ENCODE peak calls at places on chromosomes 4 and X, in eight cellular contexts. K is fibroblast of lung, M is stomach, T is brain microvascular endothelial cell, L is A549, V is HCT116, P is tibial artery, W is heart left ventricle. B is an unnamed sample.

GRCh38 chrX:16730450-16730849 is 11.0 kb downstream of the SYAP1 start:
- DNase-seq in K (no peak), V (no peak), P (no peak), W (no peak), T (no peak), M (no peak), L (no peak), B (no peak)

GRCh38 chrX:153490217-153490616 is 4.6 kb upstream of the BGN start:
- DNase-seq in M (no peak), P (no peak), V (no peak), W (no peak), K (no peak), L (no peak), T (no peak), B (no peak)

GRCh38 chr4:43456383-43456782 is 563.9 kb downstream of the GRXCR1 start:
- DNase-seq in P (no peak), L (no peak), T (peak), M (no peak), K (peak), V (no peak), W (no peak), B (no peak)

GRCh38 chr4:182600093-182600492 is 317.1 kb downstream of the DCTD start:
- DNase-seq in L (no peak), T (no peak), K (peak), M (no peak), V (no peak), W (no peak), P (no peak), B (no peak)

GRCh38 chr4:113973349-113973748 is 6.1 kb downstream of the ARSJ start:
- DNase-seq in W (no peak), T (no peak), M (no peak), L (no peak), V (no peak), K (no peak), P (no peak), B (no peak)

GRCh38 chrX:115018040-115018647 is 728 bp upstream of the IL13RA2 start:
- DNase-seq in L (no peak), K (no peak), M (no peak), P (no peak), T (no peak), V (no peak), W (no peak), B (no peak)

GRCh38 chr4:10115271-10115656 is 1.3 kb downstream of the WDR1 start:
- DNase-seq in W (no peak), L (no peak), P (no peak), M (no peak), T (no peak), V (no peak), K (peak), B (no peak)

GRCh38 chr4:104490770-104491395 is 3.8 kb downstream of the CXXC4 start:
- DNase-seq in W (peak), P (peak), M (peak), V (no peak), T (peak), L (peak), K (peak), B (peak)

GRCh38 chr4:108008721-108009120 is 19.0 kb downstream of the HADH start:
- DNase-seq in M (no peak), W (no peak), V (no peak), L (no peak), K (peak), P (no peak), T (no peak), B (no peak)

GRCh38 chr4:38275331-38275821 is 315.2 kb downstream of the PTTG2 start:
- DNase-seq in T (no peak), L (no peak), P (no peak), K (peak), M (no peak), V (peak), W (no peak), B (no peak)

GRCh38 chr4:142353149-142353738 is 492.9 kb downstream of the INPP4B start:
- DNase-seq in T (peak), K (peak), M (no peak), V (peak), W (no peak), L (no peak), P (no peak), B (no peak)

GRCh38 chrX:69138512-69138911 is 26.7 kb downstream of the PJA1 start:
- DNase-seq in K (no peak), M (no peak), P (no peak), L (no peak), W (no peak), V (no peak), T (no peak), B (no peak)

GRCh38 chr4:141248029-141248428 is 27.3 kb downstream of the ZNF330 start:
- DNase-seq in M (no peak), K (peak), P (no peak), T (peak), V (no peak), W (no peak), L (no peak), B (no peak)

GRCh38 chrX:54551801-54552200 is 21.8 kb downstream of the GNL3L start:
- DNase-seq in P (no peak), V (no peak), K (no peak), W (no peak), T (no peak), L (no peak), M (no peak), B (no peak)

GRCh38 chrX:119062750-119063374 is 9.9 kb upstream of the CT47C1 start:
- DNase-seq in L (no peak), V (no peak), K (peak), W (no peak), P (no peak), M (no peak), T (peak), B (no peak)

GRCh38 chr4:125682730-125683129 is 368.0 kb downstream of the FAT4 start:
- DNase-seq in L (no peak), K (no peak), T (no peak), W (no peak), M (no peak), V (no peak), P (no peak), B (no peak)

GRCh38 chr4:43113196-43113595 is 220.7 kb downstream of the GRXCR1 start:
- DNase-seq in M (no peak), P (no peak), L (no peak), T (no peak), V (no peak), K (no peak), W (no peak), B (no peak)

GRCh38 chr4:70903282-70903603 is 1.1 kb downstream of the MOB1B start:
- DNase-seq in L (no peak), T (no peak), V (no peak), M (no peak), P (no peak), K (peak), W (no peak), B (no peak)

GRCh38 chr4:128844931-128845330 is 35.4 kb downstream of the JADE1 start:
- DNase-seq in L (no peak), M (peak), V (no peak), W (peak), T (no peak), K (no peak), P (peak), B (no peak)

GRCh38 chrX:153361781-153362397 is 27.9 kb downstream of the ZNF275 start:
- DNase-seq in L (no peak), K (peak), P (no peak), V (no peak), W (no peak), M (no peak), T (no peak), B (peak)

GRCh38 chr4:73891739-73892405 is 22.7 kb downstream of the CXCL1 start:
- DNase-seq in L (no peak), T (no peak), P (no peak), W (no peak), M (no peak), K (peak), V (no peak), B (no peak)

GRCh38 chr4:634599-634985 is 9.2 kb downstream of the PDE6B start:
- DNase-seq in K (no peak), M (no peak), L (no peak), W (no peak), V (no peak), P (no peak), T (no peak), B (no peak)

GRCh38 chrX:53280703-53281320 is 572 bp downstream of the IQSEC2 start:
- DNase-seq in K (peak), W (peak), P (peak), T (peak), L (no peak), M (no peak), V (no peak), B (no peak)

GRCh38 chr4:66160606-66161005 is 490.3 kb upstream of the EPHA5 start:
- DNase-seq in L (no peak), M (no peak), P (no peak), V (no peak), W (no peak), T (no peak), K (peak), B (no peak)

GRCh38 chr4:163111588-163111987 is 55.1 kb downstream of the NAF1 start:
- DNase-seq in L (no peak), P (no peak), M (no peak), T (peak), W (no peak), V (no peak), K (peak), B (no peak)

GRCh38 chrX:150731795-150732194 is 38.6 kb downstream of the MTMR1 start:
- DNase-seq in K (peak), V (no peak), M (no peak), L (no peak), W (no peak), P (no peak), T (peak), B (no peak)

GRCh38 chr4:82983450-82983849 is 27.2 kb downstream of the LIN54 start:
- DNase-seq in T (no peak), P (no peak), V (no peak), L (no peak), W (no peak), M (no peak), K (no peak), B (no peak)

GRCh38 chrX:38919853-38920528 is 118.7 kb downstream of the MID1IP1 start:
- DNase-seq in W (no peak), T (no peak), K (no peak), V (no peak), L (no peak), P (no peak), M (no peak), B (no peak)

GRCh38 chr4:89212666-89213381 is 94.8 kb downstream of the GPRIN3 start:
- DNase-seq in W (no peak), L (no peak), M (no peak), K (peak), V (no peak), T (no peak), P (no peak), B (no peak)

GRCh38 chr4:88689877-88690276 is 7.8 kb downstream of the NAP1L5 start:
- DNase-seq in L (no peak), K (peak), P (no peak), V (no peak), T (no peak), M (no peak), W (no peak), B (no peak)

GRCh38 chrX:24020280-24020876 is 6.6 kb downstream of the KLHL15 start:
- DNase-seq in P (no peak), W (no peak), L (no peak), T (no peak), K (peak), V (no peak), M (no peak), B (no peak)

GRCh38 chrX:276588-277171 is 4.5 kb upstream of the PLCXD1 start:
- DNase-seq in P (no peak), T (peak), L (peak), K (peak), V (no peak), W (peak), M (peak), B (no peak)

GRCh38 chr4:13268713-13269112 is 215.4 kb downstream of the RAB28 start:
- DNase-seq in K (no peak), V (no peak), M (no peak), T (no peak), L (no peak), P (no peak), W (no peak), B (no peak)

GRCh38 chr4:176436500-176436973 is 116.8 kb downstream of the SPCS3 start:
- DNase-seq in T (peak), K (peak), L (peak), V (no peak), M (no peak), W (no peak), P (no peak), B (no peak)

GRCh38 chr4:56215138-56215793 is 172.0 kb downstream of the AASDH start:
- DNase-seq in K (peak), T (no peak), L (no peak), M (no peak), W (no peak), P (no peak), V (no peak), B (no peak)

GRCh38 chr4:56219447-56219846 is 167.8 kb downstream of the AASDH start:
- DNase-seq in W (no peak), T (no peak), P (no peak), V (no peak), K (no peak), M (no peak), L (no peak), B (no peak)

GRCh38 chr4:56215901-56216300 is 171.4 kb downstream of the AASDH start:
- DNase-seq in T (peak), P (no peak), W (no peak), K (peak), V (peak), M (peak), L (peak), B (no peak)

GRCh38 chr4:56218230-56218895 is 168.9 kb downstream of the AASDH start:
- DNase-seq in M (no peak), T (no peak), K (no peak), L (no peak), P (no peak), V (no peak), W (no peak), B (no peak)

GRCh38 chr4:56217383-56217890 is 169.9 kb downstream of the AASDH start:
- DNase-seq in L (no peak), K (no peak), W (no peak), V (no peak), P (no peak), T (no peak), M (no peak), B (no peak)
- H3K4me3 ChIP-seq in L (no peak), K (no peak), W (no peak), V (no peak), P (no peak), T (no peak), M (no peak), B (no peak)

GRCh38 chr4:144809056-144809640 is 163.2 kb downstream of the HHIP start:
- DNase-seq in W (no peak), P (no peak), L (no peak), T (no peak), V (no peak), K (no peak), M (no peak), B (no peak)
- H3K27ac ChIP-seq in W (no peak), P (no peak), L (no peak), T (no peak), V (no peak), K (no peak), M (no peak), B (no peak)

GRCh38 chrX:67781132-67781531 is 237.3 kb downstream of the AR start:
- DNase-seq in L (no peak), M (no peak), W (no peak), K (no peak), P (peak), T (no peak), V (no peak), B (no peak)
- TF ChIP-seq CTCF in L (no peak), M (no peak), W (peak), K (peak), P (peak), T (peak), V (no peak), B (no peak)

GRCh38 chr4:148015468-148015867 is 283.6 kb downstream of the ARHGAP10 start:
- DNase-seq in L (no peak), M (no peak), K (no peak), W (no peak), T (no peak), P (no peak), V (no peak), B (no peak)
- H3K4me3 ChIP-seq in L (no peak), M (no peak), K (no peak), W (no peak), T (no peak), P (no peak), V (no peak), B (no peak)

GRCh38 chrX:112664928-112665327 is 14.8 kb downstream of the LHFPL1 start:
- DNase-seq in L (no peak), V (no peak), T (no peak), W (no peak), K (no peak), P (no peak), M (no peak), B (no peak)

GRCh38 chrX:112668476-112669404 is 11.0 kb downstream of the LHFPL1 start:
- DNase-seq in V (no peak), M (no peak), W (no peak), K (no peak), L (no peak), P (no peak), T (no peak), B (no peak)

GRCh38 chrX:112662559-112663427 is 16.9 kb downstream of the LHFPL1 start:
- DNase-seq in W (no peak), T (no peak), M (no peak), V (no peak), L (no peak), P (no peak), K (peak), B (no peak)
- H3K27ac ChIP-seq in W (no peak), T (no peak), M (no peak), V (no peak), L (no peak), P (peak), K (no peak), B (peak)

GRCh38 chr4:2789351-2789750 is 3.5 kb upstream of the SH3BP2 start:
- DNase-seq in V (no peak), K (no peak), P (peak), W (no peak), M (peak), T (no peak), L (no peak), B (peak)

GRCh38 chr4:2788532-2789103 is 4.3 kb upstream of the SH3BP2 start:
- DNase-seq in P (peak), L (no peak), V (no peak), M (peak), K (no peak), W (peak), T (no peak), B (peak)

GRCh38 chr4:2791518-2792395 is 1.1 kb upstream of the SH3BP2 start:
- DNase-seq in W (peak), P (peak), T (no peak), V (no peak), K (no peak), L (no peak), M (peak), B (no peak)

GRCh38 chr4:2790583-2791517 is 2.0 kb upstream of the SH3BP2 start:
- DNase-seq in L (no peak), T (no peak), K (no peak), W (no peak), V (no peak), M (no peak), P (peak), B (peak)

GRCh38 chr4:2789801-2790582 is 2.9 kb upstream of the SH3BP2 start:
- DNase-seq in P (peak), V (no peak), K (no peak), L (no peak), M (peak), W (no peak), T (no peak), B (peak)
- TF ChIP-seq CTCF in P (no peak), V (no peak), K (no peak), L (no peak), M (no peak), W (no peak), T (no peak), B (no peak)

GRCh38 chr4:77564231-77564630 is 41.4 kb upstream of the CXCL13 start:
- DNase-seq in T (no peak), M (peak), W (no peak), P (no peak), L (no peak), V (no peak), K (no peak), B (no peak)
- H3K4me3 ChIP-seq in T (no peak), M (no peak), W (no peak), P (no peak), L (no peak), V (no peak), K (no peak), B (no peak)

DNA sequence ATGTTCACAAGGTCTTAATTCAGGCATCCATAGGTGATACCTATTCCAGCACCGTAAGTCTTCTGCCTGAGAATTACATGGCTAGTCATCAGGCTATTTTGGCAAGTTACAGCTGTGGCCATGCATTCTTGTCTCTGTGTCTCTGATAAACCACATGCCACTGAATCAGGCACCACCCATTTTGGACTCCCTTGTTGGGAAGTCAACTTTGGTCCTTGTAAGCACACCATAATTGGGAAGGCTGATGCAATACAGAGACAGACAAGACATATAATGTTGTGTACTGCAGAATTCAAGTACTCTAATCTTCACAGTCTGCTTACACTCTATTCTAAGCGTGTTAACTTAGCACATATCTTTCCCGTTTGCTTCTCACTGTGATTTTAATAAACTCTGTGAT is 483.7 kb upstream of the FTHL17 start:
- DNase-seq in L (no peak), P (no peak), K (peak), T (peak), W (no peak), V (no peak), M (no peak), B (no peak)
- H3K27ac ChIP-seq in L (no peak), P (no peak), K (no peak), T (no peak), W (no peak), V (no peak), M (no peak), B (no peak)

GRCh38 chrX:2874222-2875135 is 45.7 kb downstream of the GYG2 start:
- DNase-seq in M (no peak), P (no peak), V (no peak), K (no peak), W (no peak), T (no peak), L (no peak), B (no peak)

GRCh38 chrX:2875136-2875481 is 46.4 kb downstream of the GYG2 start:
- DNase-seq in L (no peak), V (no peak), W (no peak), K (no peak), P (no peak), M (no peak), T (no peak), B (no peak)

GRCh38 chrX:2872937-2873336 is 44.2 kb downstream of the GYG2 start:
- DNase-seq in P (no peak), M (no peak), W (no peak), V (no peak), K (no peak), L (no peak), T (no peak), B (no peak)

GRCh38 chrX:2878563-2878962 is 49.8 kb downstream of the GYG2 start:
- DNase-seq in V (no peak), L (no peak), P (no peak), W (no peak), K (no peak), M (no peak), T (no peak), B (no peak)

DNA sequence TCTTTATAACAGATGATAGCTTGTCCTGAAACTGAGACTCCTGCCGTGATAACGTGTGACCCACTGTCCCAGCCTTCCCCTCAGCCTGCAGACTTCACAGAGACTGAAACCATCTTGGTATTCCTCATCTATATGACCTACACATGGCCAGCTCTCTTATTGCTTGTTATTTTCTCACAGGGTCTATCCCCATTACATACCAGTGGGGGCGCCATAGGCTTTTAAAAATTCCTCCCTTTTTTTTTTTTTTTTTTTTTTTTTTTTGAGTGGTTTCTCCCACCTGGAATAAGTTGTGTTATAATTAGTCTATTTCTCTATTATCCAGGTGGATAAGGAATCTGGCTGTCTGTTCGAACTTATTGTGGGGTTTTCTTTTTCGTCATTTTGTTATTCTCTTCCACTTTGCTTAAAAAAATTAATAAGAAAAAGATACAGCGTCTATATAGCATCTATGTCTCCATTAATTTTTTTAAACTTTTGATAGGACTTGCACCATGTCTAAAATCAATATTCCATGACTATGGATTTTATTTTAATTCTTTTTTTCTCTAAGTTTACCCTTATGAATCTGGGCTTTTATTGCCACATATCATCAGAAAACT is 47.2 kb downstream of the GYG2 start:
- DNase-seq in P (no peak), M (no peak), V (no peak), T (no peak), W (no peak), K (no peak), L (no peak), B (no peak)
- TF ChIP-seq CTCF in P (no peak), M (peak), V (peak), T (peak), W (no peak), K (peak), L (peak), B (no peak)

B was measured in coronary artery.